ENCODE peak calls at places on chromosome 2, in six cellular contexts. H is SK-MEL-5; F is C1 segment of cervical spinal cord; B is stimulated activated CD4-positive, alpha-beta T cell treated with anti-CD3 and anti-CD28 coated beads, Interleukin-15, amount 100 ng/mL, for 48 hours; K is activated gamma-delta T cell treated with Interleukin-2 at 50 U/mL for 16 hours; X is activated T-cell treated with anti-CD3 and anti-CD28 coated beads, Interleukin-2, amount 50 U/mL, for 24 hours. Z is an unnamed sample.

GRCh38 chr2:227183657-227184367 is 19.4 kb downstream of the COL4A3 start:
- DNase-seq in H (no peak), F (no peak), B (no peak), K (no peak), X (no peak), Z (no peak)

GRCh38 chr2:229780856-229781773 is 66.8 kb upstream of the DNER start:
- DNase-seq in H (peak), F (no peak), B (no peak), K (no peak), X (no peak), Z (no peak)

GRCh38 chr2:102126660-102127059 is 15.9 kb upstream of the IL1R1 start:
- DNase-seq in H (no peak), F (no peak), B (no peak), K (no peak), X (no peak), Z (no peak)

GRCh38 chr2:238339814-238340213 is 19.5 kb downstream of the TRAF3IP1 start:
- DNase-seq in H (peak), F (no peak), B (no peak), K (no peak), X (no peak), Z (no peak)

GRCh38 chr2:7405861-7406715 is 488.9 kb downstream of the RNF144A start:
- DNase-seq in H (no peak), F (no peak), B (no peak), K (no peak), X (no peak), Z (no peak)

GRCh38 chr2:108594132-108594981 is 60.1 kb downstream of the LIMS1 start:
- DNase-seq in H (peak), F (no peak), B (no peak), K (no peak), X (no peak), Z (no peak)

GRCh38 chr2:79857888-79858287 is 345.0 kb downstream of the CTNNA2 start:
- DNase-seq in H (no peak), F (no peak), B (no peak), K (no peak), X (no peak), Z (no peak)

GRCh38 chr2:118855451-118856279 is 8.2 kb upstream of the EN1 start:
- DNase-seq in H (peak), F (peak), B (peak), K (peak), X (peak), Z (peak)

GRCh38 chr2:10971855-10972348 is 60.2 kb downstream of the KCNF1 start:
- DNase-seq in H (no peak), F (no peak), B (no peak), K (no peak), X (no peak), Z (no peak)

GRCh38 chr2:102664439-102665042 is 45.2 kb downstream of the SLC9A2 start:
- DNase-seq in H (no peak), F (no peak), B (peak), K (no peak), X (peak), Z (no peak)

GRCh38 chr2:74564222-74564621 is 9.7 kb downstream of the DOK1 start:
- DNase-seq in H (no peak), F (no peak), B (no peak), K (no peak), X (no peak), Z (no peak)

GRCh38 chr2:38526195-38526594 is 76.5 kb downstream of the HNRNPLL start:
- DNase-seq in H (no peak), F (no peak), B (no peak), K (no peak), X (no peak), Z (no peak)

GRCh38 chr2:208389940-208390339 is 16.7 kb upstream of the PTH2R start:
- DNase-seq in H (no peak), F (no peak), B (no peak), K (no peak), X (no peak), Z (no peak)

GRCh38 chr2:138512672-138513071 is 11.1 kb downstream of the SPOPL start:
- DNase-seq in H (no peak), F (no peak), B (no peak), K (no peak), X (no peak), Z (no peak)

GRCh38 chr2:228048838-228049490 is 132.5 kb downstream of the SPHKAP start:
- DNase-seq in H (peak), F (no peak), B (no peak), K (no peak), X (no peak), Z (no peak)

GRCh38 chr2:152440049-152440448 is 105.1 kb downstream of the FMNL2 start:
- DNase-seq in H (no peak), F (no peak), B (no peak), K (no peak), X (no peak), Z (no peak)

GRCh38 chr2:72788756-72789155 is 37.1 kb downstream of the EXOC6B start:
- DNase-seq in H (no peak), F (no peak), B (no peak), K (no peak), X (no peak), Z (no peak)